ENCODE peak calls at places on chromosomes 1 and 21, in ten cellular contexts. P, J, S, U, B, Z, A, Q, L and R are unnamed samples.

GRCh38 chr1:41682149-41682548 is 197.7 kb upstream of the EDN2 start:
- DNase-seq in Z (no peak), S (no peak), L (no peak), A (no peak), J (no peak), P (no peak), Q (no peak), B (no peak), U (no peak), R (no peak)

GRCh38 chr1:225343618-225344017 is 84.2 kb downstream of the LBR start:
- DNase-seq in Z (no peak), P (peak), L (no peak), U (no peak), A (no peak), S (no peak), J (no peak), Q (no peak), B (no peak), R (peak)

GRCh38 chr1:198771562-198772153 is 132.8 kb downstream of the PTPRC start:
- DNase-seq in J (no peak), A (no peak), P (peak), B (no peak), S (no peak), Q (no peak), U (peak), L (peak), Z (no peak), R (peak)

GRCh38 chr1:247079141-247079874 is 697 bp upstream of the ZNF670 start:
- DNase-seq in S (no peak), Z (no peak), P (no peak), B (no peak), A (no peak), J (no peak), U (peak), L (peak), Q (no peak), R (peak)

GRCh38 chr1:2609271-2610035 is 22.9 kb downstream of the PRXL2B start:
- DNase-seq in Z (no peak), Q (no peak), A (peak), P (no peak), S (no peak), U (no peak), B (peak), J (no peak), L (no peak), R (no peak)

GRCh38 chr21:44647222-44647552 is 973 bp downstream of the KRTAP10-11 start:
- DNase-seq in L (no peak), B (no peak), Q (no peak), J (no peak), P (no peak), Z (no peak), S (no peak), A (no peak), U (no peak), R (no peak)

GRCh38 chr1:227353186-227353585 is 34.9 kb upstream of the CDC42BPA start:
- DNase-seq in Q (no peak), L (no peak), S (no peak), B (no peak), U (no peak), P (no peak), A (no peak), J (no peak), Z (no peak), R (no peak)

GRCh38 chr21:46411691-46412090 is 47.0 kb upstream of the DIP2A start:
- DNase-seq in Q (no peak), B (no peak), A (no peak), Z (no peak), P (no peak), L (no peak), J (no peak), U (no peak), S (no peak), R (no peak)

GRCh38 chr1:186578325-186579016 is 101.8 kb downstream of the PTGS2 start:
- DNase-seq in U (no peak), A (no peak), J (no peak), B (no peak), P (no peak), Q (no peak), L (no peak), S (no peak), Z (no peak), R (no peak)

GRCh38 chr21:35050348-35051286 is 1.5 kb upstream of the RUNX1 start:
- DNase-seq in Z (no peak), Q (no peak), U (no peak), L (peak), S (no peak), P (no peak), B (no peak), A (no peak), J (no peak), R (peak)